ENCODE peak calls at places on chromosomes 3 and 15, in six cellular contexts. R is osteoblast, L is HCT116, B is astrocyte, S is SK-N-SH, A is DND-41. I is an unnamed sample.

GRCh38 chr3:161270991-161271390 is 49.9 kb downstream of the NMD3 start:
- DNase-seq in R (no peak), L (no peak), B (no peak), S (no peak), A (no peak), I (peak)

GRCh38 chr15:75153084-75153483 is 48.6 kb upstream of the C15orf39 start:
- DNase-seq in R (no peak), L (peak), B (peak), S (peak), A (peak), I (peak)

GRCh38 chr3:129628169-129628522 is 21.7 kb upstream of the PLXND1 start:
- DNase-seq in R (no peak), L (no peak), B (no peak), S (no peak), A (no peak), I (peak)

GRCh38 chr3:40070816-40071215 is 238.7 kb upstream of the EIF1B start:
- DNase-seq in R (no peak), L (no peak), B (no peak), S (no peak), A (no peak), I (no peak)

GRCh38 chr3:176939022-176939817 is 258.1 kb downstream of the TBL1XR1 start:
- DNase-seq in R (peak), L (peak), B (peak), S (peak), A (peak), I (peak)

GRCh38 chr3:119207512-119207875 is 33.2 kb downstream of the B4GALT4 start:
- DNase-seq in R (no peak), L (no peak), B (no peak), S (no peak), A (no peak), I (no peak)

GRCh38 chr3:119236756-119237155 is 3.9 kb downstream of the B4GALT4 start:
- DNase-seq in R (no peak), L (no peak), B (no peak), S (no peak), A (no peak), I (no peak)

GRCh38 chr15:90184786-90185704 is 16.1 kb upstream of the SEMA4B start:
- DNase-seq in R (peak), L (no peak), B (no peak), S (peak), A (peak), I (peak)

GRCh38 chr15:44489464-44489863 is 47.5 kb upstream of the EIF3J start:
- DNase-seq in R (peak), L (peak), B (peak), S (no peak), A (no peak), I (peak)

DNA sequence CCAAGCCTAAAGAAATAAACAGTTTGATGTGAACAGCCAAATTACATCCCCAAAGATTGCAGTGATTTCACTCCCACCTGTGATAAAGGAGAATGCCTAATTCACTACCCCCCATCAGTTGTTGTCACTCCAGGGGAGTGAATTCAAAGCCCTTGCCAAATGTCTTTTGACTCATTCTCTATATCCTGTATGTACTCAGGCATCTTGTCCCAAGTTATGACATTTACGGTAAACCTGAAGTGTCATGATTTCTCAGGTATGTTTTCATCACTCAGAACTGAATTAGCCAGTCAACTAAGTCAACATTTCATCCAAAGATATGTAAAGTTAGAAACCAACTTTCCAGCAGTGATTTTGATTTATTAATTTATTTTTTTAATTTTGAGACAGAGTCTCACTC is 22.0 kb upstream of the HERC1 start:
- DNase-seq in R (no peak), L (no peak), B (no peak), S (no peak), A (no peak), I (no peak)
- H2AFZ ChIP-seq in R (no peak), L (no peak), B (no peak), S (no peak), A (no peak), I (no peak)

GRCh38 chr3:42130007-42130328 is 38.8 kb downstream of the TRAK1 start:
- DNase-seq in R (no peak), L (no peak), B (no peak), S (no peak), A (no peak), I (no peak)

GRCh38 chr3:42123824-42124500 is 32.8 kb downstream of the TRAK1 start:
- DNase-seq in R (no peak), L (no peak), B (no peak), S (no peak), A (no peak), I (no peak)

GRCh38 chr3:42129014-42129953 is 38.1 kb downstream of the TRAK1 start:
- DNase-seq in R (no peak), L (peak), B (peak), S (no peak), A (no peak), I (peak)

GRCh38 chr3:42128526-42128925 is 37.4 kb downstream of the TRAK1 start:
- DNase-seq in R (no peak), L (no peak), B (no peak), S (no peak), A (no peak), I (no peak)

DNA sequence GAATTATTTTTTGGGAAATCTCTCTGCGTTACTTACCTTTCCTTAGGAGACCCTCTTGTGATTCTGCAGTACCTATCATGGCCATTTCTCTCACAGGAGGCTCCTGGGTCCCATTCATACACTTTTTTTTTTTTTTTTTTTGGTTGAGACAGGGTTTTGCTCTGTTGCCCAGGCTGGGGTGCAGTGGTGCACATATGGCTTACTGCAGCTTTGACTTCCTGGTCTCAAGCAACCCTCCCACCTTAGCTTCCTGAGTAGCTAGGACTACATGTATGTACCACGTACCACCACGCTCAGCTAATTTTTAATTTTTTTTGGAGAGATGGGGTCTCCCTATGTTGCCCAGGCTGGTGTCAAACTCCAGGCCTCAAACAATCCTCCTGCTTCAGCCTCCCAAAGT is 36.1 kb downstream of the TRAK1 start:
- DNase-seq in R (no peak), L (no peak), B (no peak), S (no peak), A (no peak), I (no peak)
- TF ChIP-seq CTCF in R (no peak), L (no peak), B (no peak), S (no peak), A (no peak), I (no peak)

GRCh38 chr3:1766384-1766783 is 332.3 kb upstream of the CNTN4 start:
- DNase-seq in R (no peak), L (no peak), B (no peak), S (no peak), A (no peak), I (no peak)
- H3K27ac ChIP-seq in R (no peak), L (no peak), B (no peak), S (no peak), A (no peak), I (no peak)

DNA sequence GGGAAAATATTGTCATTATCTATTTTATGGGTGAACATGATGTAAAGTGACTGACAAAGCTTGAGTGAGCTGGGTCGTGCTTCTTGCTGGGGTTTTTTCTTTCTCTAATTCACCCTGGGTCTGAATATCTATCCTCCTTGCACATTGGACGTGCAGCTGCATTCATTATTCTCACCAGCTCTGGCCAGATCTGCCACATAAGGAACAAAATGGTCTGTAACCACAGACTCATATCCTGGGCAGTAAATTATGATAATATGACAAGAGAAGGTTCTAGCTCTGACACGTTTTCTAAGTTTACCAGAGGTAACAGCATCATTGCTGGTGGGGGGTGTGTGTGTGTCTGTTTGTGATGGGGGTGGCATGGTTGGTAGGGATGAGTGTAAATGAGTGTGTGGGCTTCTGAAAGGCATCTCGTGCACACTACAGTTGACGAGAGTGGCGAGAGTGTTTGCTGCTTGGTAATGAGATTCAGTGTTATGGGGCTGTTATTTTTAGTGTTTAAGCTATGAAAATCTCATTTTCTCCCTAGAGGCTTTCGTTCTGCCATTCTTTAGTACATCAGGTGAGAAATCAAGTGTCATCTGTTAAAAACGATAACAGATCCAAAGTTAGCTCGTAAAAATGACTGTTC is 418.4 kb downstream of the PDCD6IP start:
- DNase-seq in R (peak), L (no peak), B (no peak), S (no peak), A (no peak), I (no peak)
- H2AFZ ChIP-seq in R (no peak), L (no peak), B (no peak), S (no peak), A (no peak), I (no peak)